ENCODE peak calls at places on chromosomes 16 and 17, in ten cellular contexts. L is ureter, Y is chondrocyte, N is amygdala, A is GM13977, K is iPS-NIHi11, P is caudate nucleus, T is IMR-90, H is T-helper 1 cell, G is globus pallidus. W is an unnamed sample.

GRCh38 chr16:17471745-17472075 is 950 bp upstream of the XYLT1 start:
- DNase-seq in L (no peak), Y (no peak), N (no peak), A (no peak), K (no peak), P (no peak), T (peak), H (no peak), G (no peak), W (no peak)

GRCh38 chr16:86618431-86619262 is 40.3 kb downstream of the FOXL1 start:
- DNase-seq in L (no peak), Y (no peak), N (no peak), A (no peak), K (no peak), P (no peak), T (peak), H (no peak), G (no peak), W (no peak)

GRCh38 chr16:54934536-54935410 is 4.1 kb downstream of the IRX5 start:
- DNase-seq in L (no peak), Y (no peak), N (no peak), A (peak), K (no peak), P (no peak), T (no peak), H (no peak), G (no peak), W (peak)

GRCh38 chr17:83103200-83103937 is 24.0 kb downstream of the METRNL start:
- DNase-seq in L (no peak), Y (no peak), N (no peak), A (no peak), K (peak), P (no peak), T (peak), H (no peak), G (peak), W (peak)

GRCh38 chr16:24516900-24517669 is 22.3 kb upstream of the RBBP6 start:
- DNase-seq in L (peak), Y (no peak), N (peak), A (peak), K (peak), P (peak), T (peak), H (peak), G (peak), W (peak)

GRCh38 chr16:22665048-22665797 is 148.7 kb upstream of the HS3ST2 start:
- DNase-seq in L (peak), Y (no peak), N (no peak), A (no peak), K (no peak), P (no peak), T (no peak), H (no peak), G (no peak), W (no peak)

GRCh38 chr17:10021239-10021638 is 116.2 kb upstream of the RCVRN start:
- DNase-seq in L (no peak), Y (no peak), N (no peak), A (no peak), K (no peak), P (no peak), T (peak), H (no peak), G (no peak), W (no peak)

GRCh38 chr17:81615401-81615930 is 21.4 kb downstream of the NPLOC4 start:
- DNase-seq in L (no peak), Y (no peak), N (no peak), A (no peak), K (no peak), P (no peak), T (no peak), H (no peak), G (no peak), W (no peak)

GRCh38 chr16:86221085-86221484 is 289.2 kb upstream of the FOXF1 start:
- DNase-seq in L (no peak), Y (peak), N (no peak), A (no peak), K (no peak), P (no peak), T (peak), H (no peak), G (no peak), W (no peak)

GRCh38 chr17:19321481-19322128 is 40.9 kb downstream of the B9D1 start:
- DNase-seq in L (no peak), Y (no peak), N (no peak), A (no peak), K (no peak), P (no peak), T (no peak), H (no peak), G (no peak), W (peak)

GRCh38 chr17:83152221-83152744 is 72.9 kb downstream of the METRNL start:
- DNase-seq in L (no peak), Y (peak), N (no peak), A (no peak), K (no peak), P (no peak), T (no peak), H (no peak), G (no peak), W (no peak)

GRCh38 chr17:164536-165235 is 16.8 kb downstream of the DOC2B start:
- DNase-seq in L (no peak), Y (no peak), N (no peak), A (peak), K (peak), P (peak), T (peak), H (no peak), G (peak), W (peak)

GRCh38 chr16:89410794-89411309 is 79.5 kb downstream of the ANKRD11 start:
- DNase-seq in L (peak), Y (no peak), N (no peak), A (no peak), K (no peak), P (peak), T (peak), H (no peak), G (peak), W (peak)